ENCODE peak calls at places on chromosome 6, in six cellular contexts. M, Q, B, G, A and R are unnamed samples.
A peak's percentile ranks its signal among the peaks of the same experiment; 100 is the strongest.

GRCh38 chr6:7169296-7169721 is 61.5 kb downstream of the RREB1 start:
- DNase-seq in M (no peak), Q (no peak), B (no peak), G (no peak), A (no peak), R (no peak)

GRCh38 chr6:136982928-136983327 is 60.8 kb downstream of the SLC35D3 start:
- DNase-seq in M (no peak), Q (no peak), B (no peak), G (no peak), A (no peak), R (peak; percentile 25)

GRCh38 chr6:108176281-108177089 is 10.7 kb downstream of the NR2E1 start:
- DNase-seq in M (no peak), Q (no peak), B (no peak), G (no peak), A (no peak), R (no peak)

GRCh38 chr6:125829433-125829832 is 38.7 kb downstream of the NCOA7 start:
- DNase-seq in M (no peak), Q (no peak), B (no peak), G (no peak), A (no peak), R (no peak)

GRCh38 chr6:136365781-136366354 is 76.2 kb upstream of the BCLAF1 start:
- DNase-seq in M (peak; percentile 54), Q (no peak), B (no peak), G (no peak), A (no peak), R (peak; percentile 66)

GRCh38 chr6:163892814-163893561 is 478.5 kb downstream of the QKI start:
- DNase-seq in M (no peak), Q (no peak), B (no peak), G (no peak), A (no peak), R (no peak)

GRCh38 chr6:154468760-154469159 is 41.7 kb downstream of the CNKSR3 start:
- DNase-seq in M (no peak), Q (no peak), B (no peak), G (no peak), A (no peak), R (no peak)

GRCh38 chr6:134003542-134003951 is 48.9 kb downstream of the SLC2A12 start:
- DNase-seq in M (no peak), Q (no peak), B (no peak), G (peak; percentile 73), A (no peak), R (no peak)

GRCh38 chr6:27604986-27605385 is 132.1 kb upstream of the ZNF184 start:
- DNase-seq in M (no peak), Q (no peak), B (no peak), G (no peak), A (no peak), R (no peak)

GRCh38 chr6:46407785-46408530 is 83.3 kb downstream of the RCAN2 start:
- DNase-seq in M (no peak), Q (no peak), B (no peak), G (no peak), A (no peak), R (no peak)